ENCODE peak calls at places on chromosomes 1 and 21, in seven cellular contexts. N, X, Q, U, T, M and E are unnamed samples.

GRCh38 chr1:159860456-159860855 is 2.0 kb downstream of the VSIG8 start:
- DNase-seq in N (no peak), X (no peak), Q (no peak), U (no peak), T (no peak), M (no peak), E (no peak)

GRCh38 chr1:151629278-151629677 is 17.4 kb downstream of the SNX27 start:
- DNase-seq in N (no peak), X (no peak), Q (no peak), U (no peak), T (no peak), M (no peak), E (no peak)

GRCh38 chr1:90717665-90718410 is 736 bp upstream of the BARHL2 start:
- DNase-seq in N (no peak), X (no peak), Q (no peak), U (peak; percentile 37), T (no peak), M (peak; percentile 9), E (no peak)

GRCh38 chr1:234722904-234723588 is 113.1 kb upstream of the IRF2BP2 start:
- DNase-seq in N (peak; percentile 53), X (peak; percentile 65), Q (peak; percentile 57), U (peak; percentile 92), T (peak; percentile 90), M (peak; percentile 94), E (peak; percentile 98)

GRCh38 chr1:108803548-108803947 is 53.3 kb downstream of the AKNAD1 start:
- DNase-seq in N (no peak), X (no peak), Q (no peak), U (no peak), T (no peak), M (no peak), E (no peak)

GRCh38 chr1:237146247-237146646 is 104.3 kb downstream of the RYR2 start:
- DNase-seq in N (no peak), X (no peak), Q (no peak), U (no peak), T (no peak), M (peak; percentile 8), E (no peak)

GRCh38 chr1:52636701-52637695 is 4.0 kb downstream of the SHISAL2A start:
- DNase-seq in N (peak; percentile 76), X (no peak), Q (no peak), U (no peak), T (no peak), M (no peak), E (peak; percentile 68)

GRCh38 chr1:84967666-84968065 is 29.2 kb downstream of the MCOLN2 start:
- DNase-seq in N (no peak), X (no peak), Q (no peak), U (no peak), T (no peak), M (no peak), E (no peak)

GRCh38 chr1:27372022-27372807 is 2.4 kb downstream of the FCN3 start:
- DNase-seq in N (no peak), X (no peak), Q (no peak), U (no peak), T (no peak), M (no peak), E (no peak)

GRCh38 chr1:185541861-185542260 is 192.3 kb upstream of the HMCN1 start:
- DNase-seq in N (no peak), X (no peak), Q (no peak), U (no peak), T (no peak), M (peak; percentile 22), E (no peak)

GRCh38 chr1:204889681-204890373 is 19.2 kb downstream of the NFASC start:
- DNase-seq in N (no peak), X (no peak), Q (no peak), U (no peak), T (no peak), M (peak; percentile 14), E (no peak)

GRCh38 chr1:198167436-198167934 is 10.7 kb downstream of the NEK7 start:
- DNase-seq in N (peak; percentile 41), X (no peak), Q (no peak), U (no peak), T (no peak), M (peak; percentile 59), E (peak; percentile 82)

GRCh38 chr1:244273262-244273844 is 178.4 kb downstream of the ADSS2 start:
- DNase-seq in N (no peak), X (no peak), Q (no peak), U (no peak), T (no peak), M (no peak), E (no peak)

GRCh38 chr1:188429385-188429784 is 1600.6 kb downstream of the PLA2G4A start:
- DNase-seq in N (no peak), X (no peak), Q (no peak), U (peak; percentile 33), T (no peak), M (peak; percentile 28), E (peak; percentile 21)

GRCh38 chr1:234638832-234639799 is 29.1 kb upstream of the IRF2BP2 start:
- DNase-seq in N (no peak), X (peak; percentile 87), Q (peak; percentile 35), U (no peak), T (peak; percentile 92), M (no peak), E (peak; percentile 42)

GRCh38 chr1:19811206-19811851 is 3.8 kb downstream of the RNF186 start:
- DNase-seq in N (peak; percentile 46), X (peak; percentile 49), Q (peak; percentile 66), U (peak; percentile 43), T (no peak), M (peak; percentile 73), E (peak; percentile 70)

GRCh38 chr21:36422279-36423098 is 37.3 kb downstream of the CHAF1B start:
- DNase-seq in N (no peak), X (peak; percentile 71), Q (peak; percentile 52), U (peak; percentile 32), T (no peak), M (peak; percentile 74), E (peak; percentile 80)

GRCh38 chr1:19222979-19223824 is 13.1 kb upstream of the UBR4 start:
- DNase-seq in N (no peak), X (no peak), Q (no peak), U (peak; percentile 16), T (no peak), M (peak; percentile 15), E (peak; percentile 50)

GRCh38 chr1:38077523-38078147 is 31.0 kb upstream of the POU3F1 start:
- DNase-seq in N (no peak), X (no peak), Q (no peak), U (peak; percentile 20), T (no peak), M (no peak), E (no peak)

DNA sequence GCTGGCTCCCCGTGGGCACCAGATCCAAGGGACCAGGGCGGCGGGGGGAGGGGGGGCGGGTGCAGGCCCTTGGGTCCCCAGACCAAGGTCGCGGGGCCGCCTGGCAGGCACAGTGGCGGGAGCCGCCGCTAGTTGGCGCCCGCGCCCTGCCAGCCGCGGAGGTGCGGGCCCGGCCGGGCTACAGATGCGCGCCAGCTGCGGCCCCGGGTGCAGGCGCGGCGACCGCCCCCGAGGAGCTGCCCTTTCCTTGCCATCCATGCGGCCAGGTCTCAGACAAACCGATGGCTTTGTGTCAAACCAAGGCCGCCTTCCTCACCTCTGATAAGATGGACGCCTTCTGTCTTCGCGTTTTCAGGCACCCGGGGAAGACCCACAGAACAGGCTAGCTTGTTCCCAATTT is 2.2 kb upstream of the RUNX3 start:
- DNase-seq in N (peak; percentile 50), X (peak; percentile 26), Q (peak; percentile 46), U (no peak), T (no peak), M (no peak), E (peak; percentile 31)
- H3K4me3 ChIP-seq in N (no peak overlapping the region), X (peak overlapping the region; percentile 21), Q (no peak overlapping the region), U (no peak overlapping the region), T (no peak overlapping the region), M (no peak overlapping the region), E (no peak overlapping the region)

DNA sequence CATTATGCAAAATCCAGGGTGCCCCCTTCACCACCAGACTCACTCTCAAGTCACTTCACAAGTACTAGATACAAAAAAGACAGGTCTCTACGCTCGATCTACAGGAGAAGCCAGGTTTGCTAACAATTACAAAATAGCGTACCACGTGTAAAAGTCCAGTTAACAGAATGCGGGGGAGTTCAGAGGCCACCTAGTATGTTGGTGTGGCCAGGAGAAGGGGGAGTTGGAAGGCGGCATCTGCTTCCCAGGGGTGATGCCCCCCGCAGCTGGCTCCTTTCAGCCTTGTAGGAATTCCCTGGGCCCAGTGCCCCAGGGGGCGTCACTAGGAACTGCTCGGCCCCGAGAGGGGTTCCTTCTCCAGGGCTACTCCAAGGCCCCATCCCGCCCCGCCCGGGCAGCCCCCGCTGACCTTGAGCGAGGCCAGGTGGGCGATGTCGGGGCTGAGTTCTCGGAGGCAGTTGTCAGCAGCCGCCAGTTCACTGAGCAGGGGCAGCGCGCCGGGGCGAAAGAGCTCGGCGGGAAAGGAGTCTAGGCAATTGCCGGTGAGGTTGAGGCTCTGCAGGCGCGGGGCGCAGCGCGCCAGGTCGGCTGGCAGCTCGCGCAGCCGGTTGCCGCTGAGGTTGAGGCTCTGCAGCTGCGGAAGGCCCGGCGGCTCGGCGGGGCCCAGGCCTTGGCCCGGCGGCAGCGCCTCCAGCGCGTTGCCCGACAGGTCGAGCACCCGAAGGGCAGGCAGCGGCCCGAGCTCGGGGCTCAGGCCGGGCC is 664 bp downstream of the LRRC47 start:
- DNase-seq in N (no peak), X (no peak), Q (no peak), U (no peak), T (no peak), M (peak; percentile 18), E (no peak)
- H3K4me3 ChIP-seq in N (peak overlapping the region; percentile 75), X (peak overlapping the region; percentile 79), Q (peak overlapping the region; percentile 74), U (peak overlapping the region; percentile 59), T (peak overlapping the region; percentile 81), M (peak overlapping the region; percentile 77), E (peak overlapping the region; percentile 75)

GRCh38 chr1:200888349-200888838 is 6.3 kb upstream of the INAVA start:
- DNase-seq in N (peak; percentile 68), X (no peak), Q (no peak), U (no peak), T (peak; percentile 58), M (no peak), E (peak; percentile 36)
- H3K4me3 ChIP-seq in N (peak overlapping the region; percentile 24), X (no peak overlapping the region), Q (no peak overlapping the region), U (no peak overlapping the region), T (no peak overlapping the region), M (no peak overlapping the region), E (no peak overlapping the region)

GRCh38 chr1:54249798-54250497 is 50.0 kb downstream of the MRPL37 start:
- DNase-seq in N (no peak), X (peak; percentile 48), Q (no peak), U (peak; percentile 73), T (peak; percentile 67), M (peak; percentile 70), E (peak; percentile 32)

GRCh38 chr1:54250670-54251069 is 50.7 kb downstream of the MRPL37 start:
- DNase-seq in N (no peak), X (no peak), Q (no peak), U (no peak), T (no peak), M (no peak), E (no peak)

GRCh38 chr1:54247858-54248257 is 47.9 kb downstream of the MRPL37 start:
- DNase-seq in N (no peak), X (no peak), Q (no peak), U (no peak), T (no peak), M (no peak), E (no peak)

GRCh38 chr1:54246097-54246721 is 46.2 kb downstream of the MRPL37 start:
- DNase-seq in N (no peak), X (no peak), Q (no peak), U (no peak), T (no peak), M (no peak), E (no peak)

DNA sequence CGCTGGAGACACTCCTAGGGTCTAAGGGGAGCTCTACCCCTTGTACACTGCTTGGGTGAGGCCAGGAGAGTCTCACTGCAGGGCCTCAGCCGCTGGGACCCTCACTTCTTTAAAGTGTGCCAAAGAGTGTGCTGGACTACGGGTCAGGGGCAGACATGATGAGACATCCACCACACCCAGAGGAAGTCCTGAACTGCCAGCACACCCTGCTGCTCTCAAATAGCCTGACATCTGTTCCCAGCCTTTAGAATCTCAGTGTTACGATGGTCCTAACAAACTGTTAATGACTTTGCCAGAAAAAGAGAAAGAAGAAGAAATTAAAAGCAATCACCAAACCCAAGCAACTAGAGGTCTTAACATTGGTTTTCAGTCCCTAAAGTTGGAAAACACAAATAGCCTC is 49.0 kb downstream of the MRPL37 start:
- DNase-seq in N (no peak), X (no peak), Q (no peak), U (peak; percentile 36), T (no peak), M (peak; percentile 15), E (no peak)
- H3K4me3 ChIP-seq in N (no peak overlapping the region), X (no peak overlapping the region), Q (no peak overlapping the region), U (no peak overlapping the region), T (no peak overlapping the region), M (no peak overlapping the region), E (no peak overlapping the region)